ENCODE peak calls at places on chromosome 13, in eight cellular contexts. One of them, this sample, is unnamed.

GRCh38 chr13:108929532-108929931 is 300.1 kb downstream of the MYO16 start:
- DNase-seq in HAP-1: no peak
- DNase-seq in activated T-helper 1 cell treated with Interleukin-2 at 50 U/mL for 16 hours: no peak
- DNase-seq in effector memory CD4-positive, alpha-beta T cell: no peak
- DNase-seq in CD8-positive, alpha-beta T cell: no peak
- DNase-seq in kidney tubule cell: no peak
- DNase-seq in NCI-H187: no peak
- DNase-seq in Caki2: no peak
- DNase-seq in this sample: no peak

GRCh38 chr13:44667950-44668349 is 91.8 kb upstream of the TSC22D1 start:
- DNase-seq in HAP-1: no peak
- DNase-seq in activated T-helper 1 cell treated with Interleukin-2 at 50 U/mL for 16 hours: no peak
- DNase-seq in effector memory CD4-positive, alpha-beta T cell: no peak
- DNase-seq in CD8-positive, alpha-beta T cell: no peak
- DNase-seq in kidney tubule cell: peak
- DNase-seq in NCI-H187: no peak
- DNase-seq in Caki2: no peak
- DNase-seq in this sample: no peak

GRCh38 chr13:46165485-46166220 is 16.3 kb downstream of the LCP1 start:
- DNase-seq in HAP-1: no peak
- DNase-seq in activated T-helper 1 cell treated with Interleukin-2 at 50 U/mL for 16 hours: no peak
- DNase-seq in effector memory CD4-positive, alpha-beta T cell: no peak
- DNase-seq in CD8-positive, alpha-beta T cell: no peak
- DNase-seq in kidney tubule cell: peak
- DNase-seq in NCI-H187: no peak
- DNase-seq in Caki2: peak
- DNase-seq in this sample: no peak

GRCh38 chr13:36190771-36191170 is 23.6 kb downstream of the SOHLH2 start:
- DNase-seq in HAP-1: no peak
- DNase-seq in activated T-helper 1 cell treated with Interleukin-2 at 50 U/mL for 16 hours: no peak
- DNase-seq in effector memory CD4-positive, alpha-beta T cell: no peak
- DNase-seq in CD8-positive, alpha-beta T cell: no peak
- DNase-seq in kidney tubule cell: no peak
- DNase-seq in NCI-H187: no peak
- DNase-seq in Caki2: no peak
- DNase-seq in this sample: no peak

GRCh38 chr13:25768726-25769270 is 283.0 kb downstream of the SHISA2 start:
- DNase-seq in HAP-1: no peak
- DNase-seq in activated T-helper 1 cell treated with Interleukin-2 at 50 U/mL for 16 hours: no peak
- DNase-seq in effector memory CD4-positive, alpha-beta T cell: no peak
- DNase-seq in CD8-positive, alpha-beta T cell: no peak
- DNase-seq in kidney tubule cell: no peak
- DNase-seq in NCI-H187: no peak
- DNase-seq in Caki2: no peak
- DNase-seq in this sample: no peak

GRCh38 chr13:48862572-48862971 is 113.1 kb upstream of the FNDC3A start:
- DNase-seq in HAP-1: no peak
- DNase-seq in activated T-helper 1 cell treated with Interleukin-2 at 50 U/mL for 16 hours: no peak
- DNase-seq in effector memory CD4-positive, alpha-beta T cell: no peak
- DNase-seq in CD8-positive, alpha-beta T cell: no peak
- DNase-seq in kidney tubule cell: no peak
- DNase-seq in NCI-H187: no peak
- DNase-seq in Caki2: no peak
- DNase-seq in this sample: no peak

GRCh38 chr13:100941377-100941776 is 266.8 kb upstream of the TMTC4 start:
- DNase-seq in HAP-1: no peak
- DNase-seq in activated T-helper 1 cell treated with Interleukin-2 at 50 U/mL for 16 hours: no peak
- DNase-seq in effector memory CD4-positive, alpha-beta T cell: no peak
- DNase-seq in CD8-positive, alpha-beta T cell: no peak
- DNase-seq in kidney tubule cell: no peak
- DNase-seq in NCI-H187: no peak
- DNase-seq in Caki2: no peak
- DNase-seq in this sample: no peak

GRCh38 chr13:59425211-59425721 is 738.5 kb downstream of the DIAPH3 start:
- DNase-seq in HAP-1: no peak
- DNase-seq in activated T-helper 1 cell treated with Interleukin-2 at 50 U/mL for 16 hours: no peak
- DNase-seq in effector memory CD4-positive, alpha-beta T cell: no peak
- DNase-seq in CD8-positive, alpha-beta T cell: no peak
- DNase-seq in kidney tubule cell: peak
- DNase-seq in NCI-H187: peak
- DNase-seq in Caki2: no peak
- DNase-seq in this sample: no peak

GRCh38 chr13:40527914-40528313 is 138.5 kb downstream of the FOXO1 start:
- DNase-seq in HAP-1: no peak
- DNase-seq in activated T-helper 1 cell treated with Interleukin-2 at 50 U/mL for 16 hours: no peak
- DNase-seq in effector memory CD4-positive, alpha-beta T cell: no peak
- DNase-seq in CD8-positive, alpha-beta T cell: no peak
- DNase-seq in kidney tubule cell: no peak
- DNase-seq in NCI-H187: no peak
- DNase-seq in Caki2: no peak
- DNase-seq in this sample: no peak

GRCh38 chr13:63696055-63696454 is 2280.4 kb upstream of the PCDH20 start:
- DNase-seq in HAP-1: no peak
- DNase-seq in activated T-helper 1 cell treated with Interleukin-2 at 50 U/mL for 16 hours: no peak
- DNase-seq in effector memory CD4-positive, alpha-beta T cell: no peak
- DNase-seq in CD8-positive, alpha-beta T cell: no peak
- DNase-seq in kidney tubule cell: peak
- DNase-seq in NCI-H187: no peak
- DNase-seq in Caki2: no peak
- DNase-seq in this sample: no peak

GRCh38 chr13:97125051-97125809 is 96.9 kb upstream of the MBNL2 start:
- DNase-seq in HAP-1: peak
- DNase-seq in activated T-helper 1 cell treated with Interleukin-2 at 50 U/mL for 16 hours: no peak
- DNase-seq in effector memory CD4-positive, alpha-beta T cell: no peak
- DNase-seq in CD8-positive, alpha-beta T cell: no peak
- DNase-seq in kidney tubule cell: peak
- DNase-seq in NCI-H187: peak
- DNase-seq in Caki2: no peak
- DNase-seq in this sample: no peak

GRCh38 chr13:30340367-30341184 is 33.2 kb upstream of the KATNAL1 start:
- DNase-seq in HAP-1: no peak
- DNase-seq in activated T-helper 1 cell treated with Interleukin-2 at 50 U/mL for 16 hours: no peak
- DNase-seq in effector memory CD4-positive, alpha-beta T cell: no peak
- DNase-seq in CD8-positive, alpha-beta T cell: no peak
- DNase-seq in kidney tubule cell: peak
- DNase-seq in NCI-H187: no peak
- DNase-seq in Caki2: no peak
- DNase-seq in this sample: no peak

GRCh38 chr13:106034201-106034600 is 501.3 kb downstream of the EFNB2 start:
- DNase-seq in HAP-1: no peak
- DNase-seq in activated T-helper 1 cell treated with Interleukin-2 at 50 U/mL for 16 hours: no peak
- DNase-seq in effector memory CD4-positive, alpha-beta T cell: no peak
- DNase-seq in CD8-positive, alpha-beta T cell: no peak
- DNase-seq in kidney tubule cell: peak
- DNase-seq in NCI-H187: no peak
- DNase-seq in Caki2: no peak
- DNase-seq in this sample: no peak

GRCh38 chr13:101512650-101513049 is 60.2 kb downstream of the ITGBL1 start:
- DNase-seq in HAP-1: no peak
- DNase-seq in activated T-helper 1 cell treated with Interleukin-2 at 50 U/mL for 16 hours: no peak
- DNase-seq in effector memory CD4-positive, alpha-beta T cell: no peak
- DNase-seq in CD8-positive, alpha-beta T cell: no peak
- DNase-seq in kidney tubule cell: peak
- DNase-seq in NCI-H187: no peak
- DNase-seq in Caki2: no peak
- DNase-seq in this sample: no peak

This sample was measured in NCI-H526.